ENCODE peak calls at places on chromosome 1, in six cellular contexts. I is AG10803, C is neural crest cell, O is foreskin fibroblast, N is spleen, Q is ELF-1. K is an unnamed sample.

GRCh38 chr1:94258873-94259331 is 21.5 kb upstream of the ARHGAP29 start:
- DNase-seq in C (no peak), O (peak), N (no peak), Q (no peak), I (peak), K (no peak)

GRCh38 chr1:224996266-224996665 is 66.8 kb downstream of the DNAH14 start:
- DNase-seq in O (no peak), Q (no peak), I (no peak), C (no peak), N (no peak), K (no peak)

GRCh38 chr1:55156093-55156492 is 59.1 kb downstream of the USP24 start:
- DNase-seq in C (no peak), N (no peak), Q (no peak), I (peak), O (no peak), K (no peak)

GRCh38 chr1:183267646-183268431 is 81.8 kb downstream of the LAMC2 start:
- DNase-seq in O (peak), Q (no peak), I (peak), N (peak), C (no peak), K (no peak)

GRCh38 chr1:37272626-37273025 is 201.8 kb upstream of the ZC3H12A start:
- DNase-seq in N (no peak), Q (no peak), O (no peak), I (no peak), C (no peak), K (no peak)

GRCh38 chr1:220748091-220748934 is at the start of gene MTARC2:
- DNase-seq in I (peak), Q (peak), O (peak), C (peak), N (peak), K (peak)

GRCh38 chr1:114390361-114390760 is 120.6 kb downstream of the TRIM33 start:
- DNase-seq in I (no peak), O (no peak), N (no peak), C (no peak), Q (no peak), K (no peak)

GRCh38 chr1:82538876-82539275 is 738.1 kb downstream of the ADGRL2 start:
- DNase-seq in N (no peak), Q (no peak), C (no peak), I (peak), O (peak), K (no peak)

K was measured in Caco-2.